ENCODE peak calls at places on chromosomes 5 and 9, in ten cellular contexts. U, F, O, S, X, Q, W, R, J and A are unnamed samples. For H3K4me1, the result is how much of the 10 kb centered on the place peaks cover.

GRCh38 chr9:137454145-137454505 is 5.0 kb downstream of the NSMF start:
- DNase-seq in Q (peak), R (peak), X (no peak), W (peak), U (peak), F (no peak), S (peak), O (peak), J (no peak), A (peak)

GRCh38 chr9:114286146-114286679 is 36.7 kb upstream of the ORM1 start:
- DNase-seq in O (peak), X (no peak), F (no peak), S (no peak), J (no peak), Q (no peak), U (peak), R (peak), W (peak), A (peak)

GRCh38 chr9:92381780-92382179 is 22.6 kb downstream of the OGN start:
- DNase-seq in R (no peak), W (no peak), F (no peak), X (no peak), Q (no peak), O (no peak), S (no peak), U (no peak), J (no peak), A (no peak)

GRCh38 chr5:62412549-62413329 is at the start of gene IPO11:
- DNase-seq in R (peak), Q (peak), X (peak), O (peak), S (peak), W (peak), U (peak), J (peak), F (peak), A (peak)

GRCh38 chr5:140563554-140563953 is 844 bp downstream of the APBB3 start:
- DNase-seq in X (no peak), F (no peak), O (no peak), S (no peak), U (peak), J (no peak), R (peak), W (no peak), Q (no peak), A (no peak)

GRCh38 chr5:120052916-120053828 is 410.9 kb upstream of the PRR16 start:
- DNase-seq in Q (no peak), W (no peak), F (no peak), X (no peak), S (no peak), O (no peak), J (peak), R (no peak), U (no peak), A (no peak)

GRCh38 chr5:157903117-157903450 is 44.1 kb upstream of the CLINT1 start:
- DNase-seq in X (peak), J (no peak), F (no peak), Q (no peak), W (no peak), U (no peak), R (no peak), S (no peak), O (no peak), A (no peak)

GRCh38 chr5:12292610-12293204 is 388.5 kb upstream of the CTNND2 start:
- DNase-seq in O (no peak), J (no peak), R (no peak), X (no peak), Q (peak), U (no peak), F (peak), W (no peak), S (no peak), A (no peak)

GRCh38 chr9:137294684-137295312 is 7.3 kb downstream of the NRARP start:
- DNase-seq in Q (peak), U (no peak), R (peak), S (peak), X (peak), F (no peak), J (no peak), O (no peak), W (no peak), A (no peak)

GRCh38 chr5:73654171-73654811 is 28.3 kb downstream of the ARHGEF28 start:
- DNase-seq in S (no peak), U (no peak), R (no peak), X (peak), O (no peak), J (no peak), Q (no peak), W (no peak), F (no peak), A (no peak)
- H3K4me1 ChIP-seq in S (under half), U (under half), R (under half), X (under half), O (under half), J (under half), Q (under half), W (under half), F (under half), A (under half)

GRCh38 chr9:970310-971002 is 6.0 kb upstream of the DMRT3 start:
- DNase-seq in O (no peak), F (no peak), X (no peak), W (no peak), S (no peak), Q (no peak), J (no peak), U (no peak), R (no peak), A (no peak)

GRCh38 chr9:973295-973842 is 3.1 kb upstream of the DMRT3 start:
- DNase-seq in W (no peak), U (no peak), J (no peak), X (no peak), O (no peak), S (no peak), R (no peak), Q (no peak), F (no peak), A (no peak)

GRCh38 chr9:971901-972511 is 4.4 kb upstream of the DMRT3 start:
- DNase-seq in W (no peak), U (no peak), S (peak), O (peak), R (no peak), X (no peak), Q (no peak), J (no peak), F (no peak), A (no peak)

GRCh38 chr9:974064-974992 is 2.1 kb upstream of the DMRT3 start:
- DNase-seq in X (no peak), Q (no peak), S (no peak), F (no peak), W (no peak), U (no peak), J (no peak), R (no peak), O (no peak), A (no peak)

GRCh38 chr9:972512-973294 is 3.8 kb upstream of the DMRT3 start:
- DNase-seq in U (no peak), F (no peak), J (no peak), S (peak), W (no peak), X (no peak), R (no peak), O (no peak), Q (no peak), A (no peak)
- H3K4me1 ChIP-seq in U (half or more), F (under half), J (under half), S (under half), W (half or more), X (under half), R (under half), O (half or more), Q (under half), A (under half)

GRCh38 chr9:70405808-70406445 is 8.5 kb downstream of the KLF9 start:
- DNase-seq in O (no peak), J (no peak), U (no peak), X (no peak), F (no peak), Q (no peak), R (no peak), W (no peak), S (no peak), A (no peak)
- H3K4me1 ChIP-seq in O (half or more), J (under half), U (half or more), X (under half), F (under half), Q (under half), R (under half), W (half or more), S (half or more), A (under half)

DNA sequence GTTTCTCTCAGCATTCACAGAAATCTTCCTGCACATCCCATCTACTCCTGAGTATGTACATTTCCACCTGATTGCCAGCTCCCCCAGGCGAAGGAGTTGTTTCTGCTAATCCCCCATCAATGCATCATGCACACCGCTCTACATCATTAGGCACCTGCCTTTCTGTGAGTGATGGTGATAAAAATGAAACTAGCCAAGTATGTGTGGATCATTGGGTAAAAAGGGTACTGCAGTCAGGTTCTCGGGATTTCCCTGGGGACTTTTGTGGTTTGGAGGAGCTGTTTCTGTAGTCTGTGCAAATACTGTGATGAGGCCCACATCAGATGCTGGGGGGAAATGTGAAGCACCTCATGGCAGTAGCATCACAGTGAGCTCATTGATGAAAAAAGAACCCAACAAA is 30.4 kb downstream of the CAMK4 start:
- DNase-seq in Q (no peak), U (no peak), F (no peak), O (no peak), S (no peak), J (no peak), W (no peak), X (peak), R (no peak), A (peak)
- H3K4me1 ChIP-seq in Q (under half), U (under half), F (under half), O (under half), S (under half), J (under half), W (under half), X (under half), R (under half), A (under half)

DNA sequence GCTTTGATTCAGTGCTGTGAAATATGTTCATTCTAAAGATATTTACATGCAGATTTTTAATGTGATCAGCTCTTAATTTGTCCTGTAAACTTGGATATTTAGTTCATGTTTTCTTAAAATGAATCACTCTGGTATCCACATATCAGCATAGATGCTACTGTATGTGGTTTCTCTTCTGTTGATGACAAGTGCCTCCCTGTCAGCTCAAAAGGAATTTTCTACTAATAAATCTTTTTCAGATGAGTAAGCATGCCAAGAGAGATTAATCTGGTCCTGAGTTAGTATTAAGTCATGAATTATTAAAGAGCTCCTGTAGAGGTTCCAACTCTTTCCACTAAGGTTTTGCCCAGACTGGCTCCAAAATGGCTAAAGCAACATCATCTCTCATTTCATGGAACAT is 129.2 kb downstream of the GOLPH3 start:
- DNase-seq in S (no peak), R (no peak), J (no peak), U (no peak), X (peak), F (no peak), O (no peak), W (no peak), Q (no peak), A (no peak)
- H3K4me1 ChIP-seq in S (under half), R (under half), J (under half), U (under half), X (under half), F (under half), O (under half), W (under half), Q (under half), A (under half)

GRCh38 chr5:72238712-72239445 is 81.2 kb downstream of the MRPS27 start:
- DNase-seq in R (no peak), U (no peak), X (no peak), O (no peak), Q (no peak), F (peak), W (no peak), J (no peak), S (no peak), A (no peak)

GRCh38 chr5:72244862-72245371 is 75.1 kb downstream of the MRPS27 start:
- DNase-seq in J (no peak), Q (peak), R (no peak), O (no peak), U (no peak), X (peak), S (no peak), F (no peak), W (no peak), A (no peak)

GRCh38 chr5:72243706-72244105 is 76.3 kb downstream of the MRPS27 start:
- DNase-seq in R (no peak), F (no peak), S (no peak), W (no peak), O (no peak), X (no peak), J (no peak), U (no peak), Q (no peak), A (no peak)

GRCh38 chr5:72242796-72243475 is 77.1 kb downstream of the MRPS27 start:
- DNase-seq in R (no peak), U (no peak), X (no peak), O (no peak), W (no peak), Q (no peak), S (no peak), F (no peak), J (no peak), A (no peak)

GRCh38 chr5:72241346-72242003 is 78.6 kb downstream of the MRPS27 start:
- DNase-seq in Q (no peak), W (no peak), J (no peak), U (no peak), S (no peak), R (no peak), F (no peak), O (no peak), X (no peak), A (no peak)
- H3K4me1 ChIP-seq in Q (half or more), W (under half), J (under half), U (under half), S (under half), R (under half), F (under half), O (under half), X (under half), A (under half)

DNA sequence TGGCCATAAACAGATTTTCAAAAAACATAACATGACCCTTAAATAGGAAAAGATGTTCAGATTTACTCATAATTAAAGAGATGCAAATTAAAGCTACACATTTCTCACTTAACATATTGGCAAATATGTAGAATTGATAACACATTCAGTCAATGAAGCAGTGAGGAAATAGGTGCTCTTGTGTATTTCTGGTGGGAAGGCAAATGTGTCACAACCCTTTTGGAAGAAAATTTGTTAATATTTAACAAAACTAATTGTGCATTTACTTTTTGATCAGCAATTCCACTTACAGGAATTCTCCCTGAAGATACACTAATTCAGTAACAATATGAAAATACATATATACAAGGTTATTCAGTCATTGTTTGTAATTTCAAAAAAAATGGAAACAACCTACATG is 68.1 kb downstream of the FBXW11 start:
- DNase-seq in U (no peak), O (no peak), F (no peak), W (no peak), X (no peak), Q (no peak), S (no peak), R (no peak), J (no peak), A (no peak)
- H3K4me1 ChIP-seq in U (under half), O (under half), F (under half), W (under half), X (under half), Q (under half), S (under half), R (under half), J (under half), A (under half)